ENCODE peak calls at places on chromosomes 16 and 17, in six cellular contexts. K is pancreas; B is SK-N-MC; R is CD8-positive, alpha-beta T cell; F is tibial nerve; Q is tibial artery. M is an unnamed sample.

GRCh38 chr17:19273731-19274130 is 36.6 kb downstream of the EPN2 start:
- DNase-seq in B (no peak), K (no peak), Q (no peak), R (no peak), F (no peak), M (no peak)

GRCh38 chr16:31267332-31268032 is 7.7 kb downstream of the ITGAM start:
- DNase-seq in K (no peak), F (no peak), Q (no peak), B (no peak), R (no peak), M (no peak)

GRCh38 chr16:81945665-81946064 is 65.6 kb downstream of the SDR42E1 start:
- DNase-seq in F (no peak), Q (peak), K (no peak), R (no peak), B (no peak), M (no peak)

GRCh38 chr16:27795992-27796614 is 246.2 kb downstream of the KATNIP start:
- DNase-seq in K (peak), B (no peak), Q (no peak), R (no peak), F (no peak), M (no peak)

GRCh38 chr17:82414548-82415281 is 3.4 kb upstream of the HEXD start:
- DNase-seq in R (peak), K (peak), B (no peak), Q (peak), F (no peak), M (peak)

GRCh38 chr17:42287305-42288077 is 807 bp upstream of the STAT5A start:
- DNase-seq in K (no peak), Q (peak), B (no peak), F (no peak), R (peak), M (peak)

GRCh38 chr17:38509772-38510423 is 81.6 kb downstream of the ARHGAP23 start:
- DNase-seq in Q (no peak), K (no peak), R (no peak), F (no peak), B (no peak), M (no peak)

GRCh38 chr16:22848451-22848850 is 34.5 kb downstream of the HS3ST2 start:
- DNase-seq in K (no peak), F (no peak), R (no peak), Q (no peak), B (no peak), M (no peak)

GRCh38 chr16:70674221-70675014 is 11.4 kb downstream of the MTSS2 start:
- DNase-seq in K (no peak), B (no peak), F (no peak), Q (peak), R (no peak), M (no peak)

GRCh38 chr17:70365098-70365583 is 195.8 kb downstream of the KCNJ2 start:
- DNase-seq in Q (no peak), F (no peak), R (no peak), B (no peak), K (no peak), M (no peak)

DNA sequence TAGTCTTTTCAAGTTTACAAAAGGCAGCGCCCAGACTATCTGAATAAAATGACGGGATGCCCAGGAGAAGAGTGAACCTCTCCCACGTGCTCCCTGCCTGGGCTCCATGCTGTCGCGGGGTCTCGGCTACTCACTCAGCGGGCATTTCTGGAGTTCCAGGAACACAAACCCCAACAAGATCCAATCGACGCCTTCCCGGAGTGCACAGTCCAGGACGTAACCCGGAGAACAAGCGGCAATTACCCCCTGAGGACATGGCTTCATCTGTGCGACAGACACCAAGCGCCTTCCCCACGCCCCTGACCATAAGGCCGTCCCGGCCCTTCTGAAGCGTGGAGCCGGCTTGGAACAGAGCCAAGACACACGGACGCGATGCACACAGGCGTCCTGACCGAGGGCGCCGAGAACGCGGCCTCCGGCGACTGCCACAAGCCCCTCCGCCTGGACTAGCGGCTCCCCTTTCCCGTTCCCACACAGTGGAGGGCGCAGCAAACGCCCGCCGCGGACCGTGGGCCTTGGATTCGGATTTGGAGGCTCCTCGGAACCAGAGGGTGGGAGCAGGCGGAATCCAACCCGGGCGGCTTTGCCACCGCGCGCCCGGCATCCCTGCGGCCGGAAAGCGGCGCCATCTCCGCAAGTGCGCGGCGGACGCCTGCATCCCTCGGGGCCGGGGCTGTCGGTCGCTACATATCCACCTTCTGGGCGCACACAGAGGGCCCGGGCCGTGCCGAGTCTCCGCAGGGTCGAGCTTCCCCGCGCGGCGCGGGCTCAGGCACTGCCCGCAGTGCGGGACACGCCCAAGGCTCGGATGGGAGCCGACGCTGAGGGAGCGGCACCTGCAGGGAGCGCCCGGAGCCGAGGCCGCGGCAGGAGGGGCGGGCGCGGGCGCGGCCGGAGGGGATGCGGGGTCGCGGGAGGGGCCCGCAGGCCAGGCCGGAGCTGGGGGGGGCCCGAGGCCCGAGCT is 725 bp downstream of the ABCA3 start:
- DNase-seq in R (peak), F (no peak), K (peak), Q (peak), B (no peak), M (no peak)
- H3K27ac ChIP-seq in R (no peak), F (no peak), K (no peak), Q (peak), B (no peak), M (peak)

GRCh38 chr17:78391843-78392242 is 13.4 kb downstream of the PGS1 start:
- DNase-seq in F (no peak), K (no peak), Q (no peak), B (no peak), R (no peak), M (no peak)
- H3K27ac ChIP-seq in F (peak), K (no peak), Q (no peak), B (no peak), R (no peak), M (no peak)

GRCh38 chr16:17369441-17369951 is 101.3 kb downstream of the XYLT1 start:
- DNase-seq in F (no peak), R (peak), Q (peak), B (no peak), K (no peak), M (peak)

GRCh38 chr16:17371014-17371296 is 99.8 kb downstream of the XYLT1 start:
- DNase-seq in K (no peak), R (no peak), Q (no peak), B (no peak), F (no peak), M (no peak)

GRCh38 chr16:17368511-17368910 is 102.2 kb downstream of the XYLT1 start:
- DNase-seq in B (no peak), K (no peak), Q (no peak), F (no peak), R (no peak), M (no peak)

GRCh38 chr16:17368951-17369350 is 101.8 kb downstream of the XYLT1 start:
- DNase-seq in B (no peak), F (no peak), K (no peak), R (peak), Q (no peak), M (no peak)

DNA sequence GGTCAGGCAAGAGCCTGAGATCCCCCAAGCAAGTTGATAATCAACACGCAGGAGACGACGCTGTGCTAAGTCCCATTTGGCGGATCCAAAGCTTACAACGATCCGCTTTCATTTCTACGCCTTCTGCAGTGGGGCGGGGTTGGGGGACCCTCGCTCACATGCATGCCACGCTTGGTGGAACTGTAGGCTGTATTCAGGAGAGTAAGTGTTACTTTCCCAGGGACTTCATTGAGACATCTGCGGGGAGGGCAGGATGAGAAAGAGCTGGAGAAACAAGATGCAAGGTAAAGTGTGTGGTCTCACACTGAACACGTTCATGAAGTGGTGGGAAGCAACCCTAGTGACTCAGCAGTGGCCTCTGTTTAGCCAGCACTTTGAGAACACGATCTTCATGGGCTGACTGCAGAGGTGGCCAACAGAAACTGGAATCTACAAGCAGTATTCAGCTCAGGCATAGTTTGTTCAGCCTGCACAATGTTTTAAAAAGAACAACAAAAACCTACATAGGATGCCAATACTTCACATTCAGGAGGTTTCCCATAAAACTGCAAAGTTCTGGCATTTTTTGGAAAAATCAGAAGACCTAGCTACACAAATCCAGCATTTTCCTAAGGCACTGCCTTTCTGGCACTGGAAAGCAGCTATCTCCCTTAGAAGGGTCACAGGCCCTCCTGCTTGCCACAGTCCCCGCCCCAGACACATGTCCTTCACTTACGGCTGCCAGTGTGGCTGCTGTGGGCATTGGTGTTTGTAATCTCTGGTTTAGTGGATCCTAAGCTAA is 100.3 kb downstream of the XYLT1 start:
- DNase-seq in Q (no peak), F (no peak), B (no peak), K (no peak), R (no peak), M (no peak)
- H3K27ac ChIP-seq in Q (peak), F (peak), B (no peak), K (peak), R (peak), M (no peak)

GRCh38 chr17:77456271-77456950 is 315.6 kb downstream of the SEC14L1 start:
- DNase-seq in R (peak), B (no peak), Q (no peak), F (no peak), K (no peak), M (no peak)

GRCh38 chr17:77457572-77458201 is 316.9 kb downstream of the SEC14L1 start:
- DNase-seq in R (no peak), Q (no peak), B (no peak), K (no peak), F (no peak), M (no peak)

GRCh38 chr17:77459018-77459755 is 318.4 kb downstream of the SEC14L1 start:
- DNase-seq in Q (no peak), F (no peak), K (no peak), R (no peak), B (no peak), M (no peak)

GRCh38 chr17:77456951-77457548 is 316.3 kb downstream of the SEC14L1 start:
- DNase-seq in R (no peak), Q (no peak), B (no peak), F (no peak), K (no peak), M (no peak)

DNA sequence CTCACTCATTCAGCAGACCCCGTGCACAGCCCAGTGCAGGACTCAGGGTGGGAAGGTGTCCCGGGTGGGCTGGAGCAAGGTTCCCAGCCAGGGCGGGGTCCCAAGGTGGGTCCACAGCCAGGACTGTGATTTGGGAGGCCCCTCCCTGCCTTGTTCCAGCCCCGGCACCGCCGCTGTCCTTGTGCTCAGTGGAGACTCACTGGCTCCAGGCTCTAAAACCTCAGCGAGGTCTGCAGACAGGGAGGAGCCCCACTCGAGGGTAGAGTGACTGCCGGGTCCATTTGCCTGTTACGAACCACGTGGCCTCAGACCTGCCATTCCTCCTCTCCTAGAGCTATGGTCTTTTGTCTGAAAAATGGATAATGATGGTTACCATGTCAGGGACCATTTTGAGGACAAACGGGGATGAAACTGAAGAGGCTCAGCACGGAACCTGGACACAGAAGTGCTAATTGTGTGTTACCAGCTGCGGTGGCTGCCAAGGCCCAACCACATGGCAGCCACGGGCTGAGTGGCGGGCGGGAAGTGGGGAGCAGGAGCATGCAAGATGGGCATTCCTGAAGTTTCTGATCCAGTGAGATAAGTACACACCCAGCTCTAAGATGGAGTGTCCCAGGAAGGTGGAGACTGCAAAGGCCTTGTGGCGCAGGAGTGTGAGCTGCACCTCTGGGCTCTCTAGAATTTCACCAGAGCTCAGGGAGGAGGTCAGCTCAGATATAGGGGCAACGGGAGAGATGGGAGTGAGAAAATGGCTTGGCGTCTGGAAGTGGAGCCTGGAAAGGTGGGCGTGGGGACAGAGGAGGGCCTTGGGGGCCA is 317.6 kb downstream of the SEC14L1 start:
- DNase-seq in K (no peak), R (no peak), Q (peak), B (no peak), F (no peak), M (no peak)
- H3K27ac ChIP-seq in K (no peak), R (peak), Q (no peak), B (no peak), F (peak), M (no peak)

GRCh38 chr17:7112527-7113108 is 2.0 kb downstream of the ASGR2 start:
- DNase-seq in B (no peak), Q (no peak), R (no peak), F (no peak), K (no peak), M (no peak)
- H3K27ac ChIP-seq in B (no peak), Q (no peak), R (no peak), F (no peak), K (no peak), M (no peak)

DNA sequence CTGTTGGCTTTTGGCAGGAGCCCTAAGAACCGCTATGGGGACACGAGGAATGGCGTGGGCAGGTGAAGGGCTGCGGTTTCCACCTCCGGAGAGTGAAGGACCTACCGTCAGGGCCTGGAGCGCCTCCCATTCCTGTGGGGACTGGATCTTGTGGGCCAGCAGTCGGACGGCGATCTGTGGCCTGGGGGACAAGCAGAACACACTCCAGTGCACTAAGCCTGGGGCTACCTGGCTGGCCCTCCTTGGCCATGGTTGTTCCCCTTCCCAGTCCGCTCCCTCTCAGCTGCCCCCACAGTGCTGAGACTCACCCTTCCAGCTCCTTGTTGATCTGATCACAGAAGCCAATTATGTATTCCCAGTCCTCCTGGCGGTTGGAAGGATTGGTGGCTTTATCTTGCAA is 15.0 kb downstream of the GGA3 start:
- DNase-seq in F (no peak), B (no peak), K (no peak), R (no peak), Q (no peak), M (no peak)
- H3K27ac ChIP-seq in F (no peak), B (no peak), K (no peak), R (no peak), Q (no peak), M (no peak)

DNA sequence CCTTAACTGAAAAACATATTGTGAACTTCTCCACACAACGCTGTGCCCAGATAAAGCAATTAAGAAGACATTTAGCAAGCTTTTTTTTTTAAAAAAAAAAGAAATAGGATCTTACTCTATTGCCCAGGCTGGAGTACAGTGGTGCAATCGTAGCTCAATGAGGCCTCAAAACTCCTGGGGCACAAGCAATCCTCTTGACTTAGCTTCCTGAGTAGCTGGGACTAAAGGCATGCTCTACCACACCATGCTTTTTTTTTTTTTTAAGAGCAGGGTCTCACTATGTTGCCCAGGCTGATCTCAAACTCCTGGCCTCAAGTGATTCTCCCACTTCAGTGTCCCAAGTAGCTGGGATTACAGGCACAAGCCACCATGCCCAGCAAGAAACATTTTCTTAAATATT is 20.1 kb downstream of the AP1G1 start:
- DNase-seq in B (no peak), F (no peak), K (no peak), R (no peak), Q (no peak), M (no peak)
- H3K27ac ChIP-seq in B (no peak), F (no peak), K (no peak), R (no peak), Q (no peak), M (no peak)

GRCh38 chr17:76570457-76570856 is 15.2 kb downstream of the ST6GALNAC2 start:
- DNase-seq in B (no peak), R (no peak), F (no peak), Q (no peak), K (no peak), M (no peak)
- H3K27ac ChIP-seq in B (no peak), R (no peak), F (peak), Q (no peak), K (peak), M (peak)

DNA sequence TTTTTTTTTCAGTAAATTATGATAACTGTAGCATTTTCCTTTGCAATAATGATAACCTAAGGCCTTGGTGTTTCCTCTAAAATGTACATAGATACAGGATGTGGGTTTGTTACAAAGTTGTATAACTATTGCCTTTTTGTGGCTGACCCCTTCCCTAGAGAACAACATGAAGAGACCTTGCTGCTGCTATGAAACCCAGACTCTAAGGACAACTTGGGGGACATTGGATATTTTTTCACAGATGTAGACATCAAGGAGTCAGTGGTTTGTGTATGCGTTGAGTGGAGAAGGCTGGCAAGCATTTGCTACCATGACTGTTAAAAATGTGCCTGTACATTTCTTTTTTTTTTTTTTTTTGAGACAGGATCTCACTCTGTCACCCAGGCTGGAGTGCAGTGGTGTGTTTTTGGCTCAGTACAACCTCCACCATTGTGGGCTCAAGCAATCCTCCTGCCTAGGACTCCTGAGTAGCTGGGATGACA is 12.3 kb downstream of the HMOX2 start:
- DNase-seq in Q (no peak), K (no peak), B (no peak), F (no peak), R (peak), M (no peak)
- H3K27ac ChIP-seq in Q (no peak), K (peak), B (peak), F (peak), R (peak), M (no peak)

GRCh38 chr17:58020401-58020800 is 13.4 kb upstream of the SRSF1 start:
- DNase-seq in K (no peak), B (no peak), F (no peak), Q (no peak), R (no peak), M (no peak)
- H3K27ac ChIP-seq in K (no peak), B (no peak), F (no peak), Q (no peak), R (no peak), M (no peak)